ENCODE peak calls at places on chromosome 20, in nine cellular contexts. One of them, this sample, is unnamed.

GRCh38 chr20:43937586-43937985 is 22.9 kb downstream of the TOX2 start:
- DNase-seq in HFFc6: no peak
- DNase-seq in posterior cingulate gyrus: no peak
- DNase-seq in fibroblast of lung: peak
- DNase-seq in anterior cingulate cortex: no peak
- DNase-seq in HTR-8/SVneo: no peak
- DNase-seq in amygdala: no peak
- DNase-seq in Ammon's horn: no peak
- DNase-seq in astrocyte of the hippocampus: peak
- DNase-seq in this sample: no peak

GRCh38 chr20:62129731-62130531 is 7.7 kb downstream of the LSM14B start:
- DNase-seq in HFFc6: no peak
- DNase-seq in posterior cingulate gyrus: no peak
- DNase-seq in fibroblast of lung: no peak
- DNase-seq in anterior cingulate cortex: no peak
- DNase-seq in HTR-8/SVneo: no peak
- DNase-seq in amygdala: no peak
- DNase-seq in Ammon's horn: no peak
- DNase-seq in astrocyte of the hippocampus: no peak
- DNase-seq in this sample: no peak

GRCh38 chr20:36147707-36148106 is 6.8 kb upstream of the EPB41L1 start:
- DNase-seq in HFFc6: no peak
- DNase-seq in posterior cingulate gyrus: no peak
- DNase-seq in fibroblast of lung: peak
- DNase-seq in anterior cingulate cortex: no peak
- DNase-seq in HTR-8/SVneo: no peak
- DNase-seq in amygdala: no peak
- DNase-seq in Ammon's horn: no peak
- DNase-seq in astrocyte of the hippocampus: peak
- DNase-seq in this sample: no peak

GRCh38 chr20:61537721-61538480 is 285.8 kb downstream of the CDH4 start:
- DNase-seq in HFFc6: no peak
- DNase-seq in posterior cingulate gyrus: peak
- DNase-seq in fibroblast of lung: no peak
- DNase-seq in anterior cingulate cortex: no peak
- DNase-seq in HTR-8/SVneo: no peak
- DNase-seq in amygdala: no peak
- DNase-seq in Ammon's horn: no peak
- DNase-seq in astrocyte of the hippocampus: no peak
- DNase-seq in this sample: no peak

GRCh38 chr20:1876217-1876921 is 18.8 kb upstream of the SIRPA start:
- DNase-seq in HFFc6: no peak
- DNase-seq in posterior cingulate gyrus: no peak
- DNase-seq in fibroblast of lung: no peak
- DNase-seq in anterior cingulate cortex: no peak
- DNase-seq in HTR-8/SVneo: no peak
- DNase-seq in amygdala: no peak
- DNase-seq in Ammon's horn: no peak
- DNase-seq in astrocyte of the hippocampus: no peak
- DNase-seq in this sample: no peak

GRCh38 chr20:33108641-33109040 is 29.2 kb downstream of the BPIFB4 start:
- DNase-seq in HFFc6: no peak
- DNase-seq in posterior cingulate gyrus: no peak
- DNase-seq in fibroblast of lung: no peak
- DNase-seq in anterior cingulate cortex: no peak
- DNase-seq in HTR-8/SVneo: no peak
- DNase-seq in amygdala: no peak
- DNase-seq in Ammon's horn: no peak
- DNase-seq in astrocyte of the hippocampus: no peak
- DNase-seq in this sample: no peak

GRCh38 chr20:20217626-20218025 is 150.3 kb upstream of the INSM1 start:
- DNase-seq in HFFc6: no peak
- DNase-seq in posterior cingulate gyrus: no peak
- DNase-seq in fibroblast of lung: no peak
- DNase-seq in anterior cingulate cortex: no peak
- DNase-seq in HTR-8/SVneo: no peak
- DNase-seq in amygdala: no peak
- DNase-seq in Ammon's horn: no peak
- DNase-seq in astrocyte of the hippocampus: no peak
- DNase-seq in this sample: no peak

GRCh38 chr20:57658447-57659130 is 38.4 kb upstream of the ZBP1 start:
- DNase-seq in HFFc6: no peak
- DNase-seq in posterior cingulate gyrus: peak
- DNase-seq in fibroblast of lung: no peak
- DNase-seq in anterior cingulate cortex: no peak
- DNase-seq in HTR-8/SVneo: no peak
- DNase-seq in amygdala: no peak
- DNase-seq in Ammon's horn: peak
- DNase-seq in astrocyte of the hippocampus: no peak
- DNase-seq in this sample: no peak

GRCh38 chr20:36214684-36215256 is 21.5 kb upstream of the AAR2 start:
- DNase-seq in HFFc6: peak
- DNase-seq in posterior cingulate gyrus: no peak
- DNase-seq in fibroblast of lung: peak
- DNase-seq in anterior cingulate cortex: no peak
- DNase-seq in HTR-8/SVneo: peak
- DNase-seq in amygdala: no peak
- DNase-seq in Ammon's horn: no peak
- DNase-seq in astrocyte of the hippocampus: peak
- DNase-seq in this sample: no peak

GRCh38 chr20:62962221-62962879 is 9.8 kb downstream of the SLC17A9 start:
- DNase-seq in HFFc6: no peak
- DNase-seq in posterior cingulate gyrus: no peak
- DNase-seq in fibroblast of lung: no peak
- DNase-seq in anterior cingulate cortex: no peak
- DNase-seq in HTR-8/SVneo: no peak
- DNase-seq in amygdala: no peak
- DNase-seq in Ammon's horn: no peak
- DNase-seq in astrocyte of the hippocampus: no peak
- DNase-seq in this sample: no peak

GRCh38 chr20:2168946-2169345 is 67.3 kb downstream of the STK35 start:
- DNase-seq in HFFc6: no peak
- DNase-seq in posterior cingulate gyrus: no peak
- DNase-seq in fibroblast of lung: no peak
- DNase-seq in anterior cingulate cortex: no peak
- DNase-seq in HTR-8/SVneo: no peak
- DNase-seq in amygdala: no peak
- DNase-seq in Ammon's horn: no peak
- DNase-seq in astrocyte of the hippocampus: no peak
- DNase-seq in this sample: no peak

GRCh38 chr20:9608639-9609440 is 94.5 kb downstream of the LAMP5 start:
- DNase-seq in HFFc6: no peak
- DNase-seq in posterior cingulate gyrus: no peak
- DNase-seq in fibroblast of lung: no peak
- DNase-seq in anterior cingulate cortex: no peak
- DNase-seq in HTR-8/SVneo: no peak
- DNase-seq in amygdala: no peak
- DNase-seq in Ammon's horn: no peak
- DNase-seq in astrocyte of the hippocampus: no peak
- DNase-seq in this sample: no peak

GRCh38 chr20:9884666-9885065 is 45.8 kb upstream of the PAK5 start:
- DNase-seq in HFFc6: no peak
- DNase-seq in posterior cingulate gyrus: no peak
- DNase-seq in fibroblast of lung: no peak
- DNase-seq in anterior cingulate cortex: no peak
- DNase-seq in HTR-8/SVneo: no peak
- DNase-seq in amygdala: no peak
- DNase-seq in Ammon's horn: no peak
- DNase-seq in astrocyte of the hippocampus: no peak
- DNase-seq in this sample: no peak

GRCh38 chr20:14696937-14697336 is 359.5 kb upstream of the FLRT3 start:
- DNase-seq in HFFc6: no peak
- DNase-seq in posterior cingulate gyrus: no peak
- DNase-seq in fibroblast of lung: no peak
- DNase-seq in anterior cingulate cortex: no peak
- DNase-seq in HTR-8/SVneo: no peak
- DNase-seq in amygdala: no peak
- DNase-seq in Ammon's horn: no peak
- DNase-seq in astrocyte of the hippocampus: no peak
- DNase-seq in this sample: no peak

GRCh38 chr20:36629719-36630340 is 16.2 kb downstream of the SLA2 start:
- DNase-seq in HFFc6: no peak
- DNase-seq in posterior cingulate gyrus: no peak
- DNase-seq in fibroblast of lung: no peak
- DNase-seq in anterior cingulate cortex: no peak
- DNase-seq in HTR-8/SVneo: no peak
- DNase-seq in amygdala: no peak
- DNase-seq in Ammon's horn: no peak
- DNase-seq in astrocyte of the hippocampus: no peak
- DNase-seq in this sample: no peak

GRCh38 chr20:53162251-53162835 is 190.2 kb downstream of the TSHZ2 start:
- DNase-seq in HFFc6: peak
- DNase-seq in posterior cingulate gyrus: no peak
- DNase-seq in fibroblast of lung: peak
- DNase-seq in anterior cingulate cortex: no peak
- DNase-seq in HTR-8/SVneo: peak
- DNase-seq in amygdala: no peak
- DNase-seq in Ammon's horn: no peak
- DNase-seq in astrocyte of the hippocampus: peak
- DNase-seq in this sample: no peak

GRCh38 chr20:23034721-23035671 is at the start of gene SSTR4:
- DNase-seq in HFFc6: no peak
- DNase-seq in posterior cingulate gyrus: peak
- DNase-seq in fibroblast of lung: no peak
- DNase-seq in anterior cingulate cortex: no peak
- DNase-seq in HTR-8/SVneo: no peak
- DNase-seq in amygdala: peak
- DNase-seq in Ammon's horn: no peak
- DNase-seq in astrocyte of the hippocampus: no peak
- DNase-seq in this sample: no peak

GRCh38 chr20:41447026-41447425 is 80.4 kb upstream of the EMILIN3 start:
- DNase-seq in HFFc6: no peak
- DNase-seq in posterior cingulate gyrus: no peak
- DNase-seq in fibroblast of lung: no peak
- DNase-seq in anterior cingulate cortex: no peak
- DNase-seq in HTR-8/SVneo: no peak
- DNase-seq in amygdala: no peak
- DNase-seq in Ammon's horn: no peak
- DNase-seq in astrocyte of the hippocampus: no peak
- DNase-seq in this sample: no peak

GRCh38 chr20:37907677-37908397 is 4.9 kb downstream of the VSTM2L start:
- DNase-seq in HFFc6: peak
- DNase-seq in posterior cingulate gyrus: no peak
- DNase-seq in fibroblast of lung: no peak
- DNase-seq in anterior cingulate cortex: no peak
- DNase-seq in HTR-8/SVneo: peak
- DNase-seq in amygdala: no peak
- DNase-seq in Ammon's horn: no peak
- DNase-seq in astrocyte of the hippocampus: peak
- DNase-seq in this sample: no peak

GRCh38 chr20:62030834-62031434 is 34.7 kb downstream of the TAF4 start:
- DNase-seq in HFFc6: no peak
- DNase-seq in posterior cingulate gyrus: peak
- DNase-seq in fibroblast of lung: no peak
- DNase-seq in anterior cingulate cortex: no peak
- DNase-seq in HTR-8/SVneo: no peak
- DNase-seq in amygdala: no peak
- DNase-seq in Ammon's horn: no peak
- DNase-seq in astrocyte of the hippocampus: no peak
- DNase-seq in this sample: no peak

GRCh38 chr20:36806049-36806448 is 32.5 kb upstream of the DSN1 start:
- DNase-seq in HFFc6: no peak
- DNase-seq in posterior cingulate gyrus: no peak
- DNase-seq in fibroblast of lung: no peak
- DNase-seq in anterior cingulate cortex: no peak
- DNase-seq in HTR-8/SVneo: no peak
- DNase-seq in amygdala: no peak
- DNase-seq in Ammon's horn: no peak
- DNase-seq in astrocyte of the hippocampus: no peak
- DNase-seq in this sample: no peak

GRCh38 chr20:63837134-63837429 is 6.0 kb upstream of the ZBTB46 start:
- DNase-seq in HFFc6: no peak
- DNase-seq in posterior cingulate gyrus: no peak
- DNase-seq in fibroblast of lung: no peak
- DNase-seq in anterior cingulate cortex: no peak
- DNase-seq in HTR-8/SVneo: no peak
- DNase-seq in amygdala: no peak
- DNase-seq in Ammon's horn: no peak
- DNase-seq in astrocyte of the hippocampus: no peak
- DNase-seq in this sample: no peak

GRCh38 chr20:45181639-45182038 is 6.9 kb downstream of the PI3 start:
- DNase-seq in HFFc6: no peak
- DNase-seq in posterior cingulate gyrus: no peak
- DNase-seq in fibroblast of lung: no peak
- DNase-seq in anterior cingulate cortex: no peak
- DNase-seq in HTR-8/SVneo: no peak
- DNase-seq in amygdala: no peak
- DNase-seq in Ammon's horn: no peak
- DNase-seq in astrocyte of the hippocampus: no peak
- DNase-seq in this sample: no peak